ENCODE peak calls at places on chromosomes 11 and 22, in four cellular contexts. Y is K562, G is SK-N-SH, E is H1. N is an unnamed sample.

GRCh38 chr11:98099371-98099770 is 921.4 kb upstream of the CNTN5 start:
- DNase-seq in Y (no peak), G (no peak), E (no peak), N (no peak)

GRCh38 chr11:8838248-8838647 is 72.7 kb upstream of the AKIP1 start:
- DNase-seq in Y (no peak), G (no peak), E (no peak), N (no peak)

GRCh38 chr11:2298795-2299747 is 2.6 kb downstream of the C11orf21 start:
- DNase-seq in Y (peak; percentile 61), G (peak; percentile 62), E (peak; percentile 25), N (no peak)

GRCh38 chr11:42576318-42576717 is 735.5 kb upstream of the API5 start:
- DNase-seq in Y (no peak), G (no peak), E (no peak), N (no peak)

GRCh38 chr11:122453586-122453985 is 201.9 kb upstream of the UBASH3B start:
- DNase-seq in Y (no peak), G (no peak), E (no peak), N (no peak)

GRCh38 chr22:26646158-26646557 is 11.2 kb upstream of the MIAT start:
- DNase-seq in Y (no peak), G (no peak), E (no peak), N (no peak)

GRCh38 chr22:26004477-26004876 is 164.8 kb upstream of the SEZ6L start:
- DNase-seq in Y (no peak), G (no peak), E (no peak), N (no peak)

GRCh38 chr22:17121235-17122195 is at the start of gene TMEM121B:
- DNase-seq in Y (peak; percentile 81), G (peak; percentile 95), E (peak; percentile 68), N (no peak)

GRCh38 chr11:96256213-96256580 is 86.8 kb downstream of the MAML2 start:
- DNase-seq in Y (no peak), G (no peak), E (no peak), N (no peak)

GRCh38 chr11:112734207-112734606 is 227.0 kb upstream of the NCAM1 start:
- DNase-seq in Y (peak; percentile 11), G (no peak), E (no peak), N (no peak)

DNA sequence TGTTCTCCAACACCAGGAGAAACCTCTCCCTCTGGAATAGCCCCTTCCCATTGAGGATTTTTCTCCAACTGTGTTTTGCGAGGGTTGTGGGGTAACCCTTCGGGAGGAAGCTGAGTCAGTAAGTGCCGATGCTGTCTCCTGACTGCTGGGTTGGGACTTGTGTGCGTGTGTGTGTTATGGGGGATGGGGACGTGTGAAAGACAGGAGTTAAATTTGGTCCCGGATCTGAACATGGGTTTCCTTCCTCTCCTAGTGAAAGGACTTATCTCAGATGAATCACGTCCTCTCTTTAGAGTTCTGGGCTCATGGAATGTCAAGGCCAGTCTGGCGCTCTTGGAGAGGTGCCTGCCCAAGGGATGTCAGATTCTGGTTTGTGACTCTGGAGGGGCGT is 33.3 kb downstream of the KIAA1671 start:
- DNase-seq in Y (no peak), G (no peak), E (no peak), N (no peak)
- TF ChIP-seq YY1 in Y (no peak), G (no peak), E (no peak), N (no peak)

GRCh38 chr11:17388609-17389204 is at the start of gene KCNJ11:
- DNase-seq in Y (no peak), G (no peak), E (peak; percentile 15), N (no peak)
- TF ChIP-seq YY1 in Y (no peak), G (no peak), E (no peak), N (no peak)

GRCh38 chr11:78860720-78861422 is 286.2 kb upstream of the NARS2 start:
- DNase-seq in Y (peak; percentile 15), G (peak; percentile 51), E (no peak), N (no peak)
- TF ChIP-seq YY1 in Y (no peak), G (no peak), E (no peak), N (no peak)

DNA sequence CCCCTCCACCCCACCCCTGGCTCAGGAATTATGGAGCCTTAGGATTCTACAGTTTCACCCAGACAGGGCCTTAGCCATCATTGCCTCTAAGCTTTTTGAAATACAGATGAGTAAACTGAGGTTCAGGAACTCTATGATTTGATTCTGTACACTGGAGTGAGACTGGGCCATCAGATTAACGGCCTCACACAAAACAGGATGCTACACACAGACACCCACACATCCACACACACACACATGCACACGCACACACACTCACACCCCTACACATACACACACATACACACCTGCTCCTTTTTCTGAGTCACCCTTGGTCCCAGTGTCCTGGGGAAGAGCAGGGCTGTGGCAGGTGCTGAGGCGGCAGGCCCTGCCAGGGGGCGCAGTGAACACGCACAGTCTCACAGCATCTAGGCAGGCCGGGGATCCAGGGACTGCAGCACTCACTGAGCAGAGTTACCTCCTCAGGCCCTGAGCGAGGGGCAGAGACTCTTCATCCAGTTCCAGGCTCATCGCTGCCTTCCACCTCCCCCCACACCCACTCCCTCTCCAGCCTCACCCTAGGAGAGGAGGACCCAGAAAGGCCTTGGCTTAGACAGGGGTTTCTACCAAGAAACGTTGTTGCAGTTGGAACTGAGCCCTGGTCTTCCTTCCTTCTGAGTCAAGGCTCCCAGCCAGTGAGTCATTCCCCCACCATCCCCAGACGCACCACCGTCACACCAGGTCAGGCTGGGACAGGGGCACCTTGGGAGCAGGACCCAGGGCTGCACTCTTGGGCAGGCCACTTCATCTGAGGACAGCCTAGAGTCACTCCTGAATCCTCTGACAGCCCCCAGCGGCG is 89.8 kb upstream of the PARVA start:
- DNase-seq in Y (peak; percentile 49), G (peak; percentile 51), E (peak; percentile 57), N (peak; percentile 78)
- TF ChIP-seq YY1 in Y (no peak), G (no peak), E (no peak), N (no peak)

DNA sequence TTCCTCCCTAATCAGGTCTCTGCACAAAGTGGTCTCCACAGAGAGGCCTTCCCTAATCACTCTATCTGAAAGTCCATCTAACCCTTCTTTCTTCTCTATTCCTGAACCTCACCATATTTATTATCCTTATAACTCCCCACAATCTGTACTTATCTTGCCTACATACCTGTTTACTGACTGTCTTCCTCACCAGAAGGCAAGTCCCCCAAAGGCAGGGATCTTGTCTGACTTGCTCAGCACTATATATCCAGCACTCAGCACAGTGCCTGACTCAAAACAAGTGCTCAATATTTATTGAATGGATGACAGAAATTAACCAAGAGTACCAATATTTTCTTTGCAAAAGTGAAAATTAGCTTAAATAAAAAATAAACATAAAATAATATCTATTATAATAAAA is 5.5 kb downstream of the DCUN1D5 start:
- DNase-seq in Y (peak; percentile 15), G (no peak), E (no peak), N (no peak)
- TF ChIP-seq YY1 in Y (no peak), G (no peak), E (no peak), N (no peak)